ENCODE peak calls at places on chromosomes 2 and 18, in six cellular contexts. Z is activated naive CD4-positive, alpha-beta T cell; J is fibroblast of the aortic adventitia; W is fibroblast of lung; I is activated T-helper 1 cell treated with anti-CD3 and anti-CD28 coated beads, Interleukin-12 subunit alpha, Interleukin-12 subunit beta, Interleukin-2, Interleukin-4 antibody, amounts not matched to agents 30 ng/mL and 10 ng/mL and 1 ng/mL, durations not matched to agents 14 hours and 24 hours and 36 hours; K is endodermal cell. E is an unnamed sample.

GRCh38 chr2:101900375-101900774 is 91.4 kb upstream of the IL1R2 start:
- DNase-seq in K (no peak), Z (no peak), I (peak), J (no peak), W (no peak), E (no peak)

GRCh38 chr18:34709631-34710429 is at the start of gene DTNA:
- DNase-seq in I (no peak), Z (no peak), W (peak), J (peak), K (no peak), E (no peak)

GRCh38 chr18:63154350-63155152 is 165.0 kb downstream of the BCL2 start:
- DNase-seq in K (no peak), I (no peak), W (no peak), Z (no peak), J (no peak), E (no peak)

GRCh38 chr2:10079931-10080535 is at the start of gene CYS1:
- DNase-seq in K (peak), W (peak), I (no peak), Z (no peak), J (no peak), E (no peak)

GRCh38 chr18:78517328-78517727 is 462.3 kb upstream of the SALL3 start:
- DNase-seq in K (peak), J (no peak), W (no peak), Z (no peak), I (no peak), E (no peak)

GRCh38 chr2:231170058-231170457 is 28.4 kb upstream of the ARMC9 start:
- DNase-seq in K (no peak), J (peak), Z (no peak), I (no peak), W (no peak), E (no peak)

GRCh38 chr18:23684515-23685197 is 4.6 kb upstream of the LAMA3 start:
- DNase-seq in W (peak), K (no peak), I (no peak), Z (no peak), J (peak), E (no peak)

GRCh38 chr18:908631-909621 is 4.3 kb downstream of the ADCYAP1 start:
- DNase-seq in J (peak), Z (no peak), I (no peak), K (peak), W (no peak), E (no peak)

GRCh38 chr18:45540146-45540545 is 75.1 kb upstream of the SLC14A2 start:
- DNase-seq in Z (no peak), I (no peak), W (no peak), K (peak), J (no peak), E (no peak)

GRCh38 chr2:219552382-219553167 is 8.7 kb downstream of the TMEM198 start:
- DNase-seq in J (peak), W (peak), Z (peak), I (peak), K (peak), E (no peak)

GRCh38 chr2:217609952-217610351 is 392.8 kb downstream of the TNS1 start:
- DNase-seq in Z (no peak), I (no peak), K (peak), W (no peak), J (no peak), E (no peak)

GRCh38 chr18:686339-687111 is 25.9 kb downstream of the ENOSF1 start:
- DNase-seq in K (peak), I (no peak), W (peak), J (no peak), Z (no peak), E (no peak)

GRCh38 chr2:45199973-45200372 is 190.7 kb upstream of the SIX2 start:
- DNase-seq in K (no peak), Z (no peak), J (peak), W (peak), I (no peak), E (no peak)

GRCh38 chr18:25921677-25922421 is 168.6 kb downstream of the SS18 start:
- DNase-seq in J (peak), I (peak), W (peak), K (peak), Z (peak), E (no peak)

GRCh38 chr2:155842103-155842502 is 490.4 kb downstream of the NR4A2 start:
- DNase-seq in W (peak), Z (no peak), K (no peak), I (no peak), J (peak), E (no peak)

GRCh38 chr2:186841940-186842339 is 7.0 kb downstream of the ZSWIM2 start:
- DNase-seq in J (peak), I (no peak), K (no peak), Z (no peak), W (peak), E (no peak)

GRCh38 chr2:159902722-159903121 is 104.7 kb upstream of the CD302 start:
- DNase-seq in Z (no peak), J (no peak), I (no peak), W (no peak), K (no peak), E (no peak)

GRCh38 chr2:176285321-176285720 is 16.1 kb downstream of the MTX2 start:
- DNase-seq in W (peak), J (no peak), Z (no peak), I (no peak), K (no peak), E (no peak)

GRCh38 chr18:22300665-22301636 is 116.8 kb downstream of the CTAGE1 start:
- DNase-seq in J (peak), I (no peak), Z (no peak), W (no peak), K (no peak), E (no peak)

GRCh38 chr2:157894694-157895450 is 18.7 kb upstream of the ACVR1 start:
- DNase-seq in Z (no peak), J (peak), W (peak), I (no peak), K (no peak), E (no peak)

GRCh38 chr2:171248205-171248662 is 87.5 kb upstream of the TLK1 start:
- DNase-seq in K (no peak), Z (no peak), I (peak), J (no peak), W (no peak), E (no peak)

GRCh38 chr2:171598713-171599319 is 76.5 kb downstream of the CYBRD1 start:
- DNase-seq in Z (no peak), J (peak), W (peak), K (peak), I (peak), E (no peak)

GRCh38 chr2:42046819-42047487 is 868 bp upstream of the PKDCC start:
- DNase-seq in Z (no peak), W (peak), K (peak), I (no peak), J (peak), E (no peak)

GRCh38 chr18:46531472-46531871 is 125.5 kb downstream of the LOXHD1 start:
- DNase-seq in Z (no peak), W (no peak), I (no peak), J (no peak), K (no peak), E (no peak)

GRCh38 chr18:1094408-1094807 is 189.7 kb downstream of the ADCYAP1 start:
- DNase-seq in K (no peak), Z (no peak), J (peak), W (peak), I (no peak), E (no peak)

GRCh38 chr2:25905126-25905525 is 26.8 kb upstream of the ASXL2 start:
- DNase-seq in J (peak), I (no peak), K (no peak), W (no peak), Z (no peak), E (no peak)

GRCh38 chr2:19901458-19902271 is at the start of gene TTC32:
- DNase-seq in W (peak), K (peak), I (peak), J (peak), Z (peak), E (peak)

GRCh38 chr2:189441709-189442074 is 418 bp downstream of the WDR75 start:
- DNase-seq in I (no peak), J (no peak), W (peak), Z (no peak), K (no peak), E (no peak)

GRCh38 chr2:174792309-174793025 is 28.2 kb upstream of the CHRNA1 start:
- DNase-seq in W (no peak), Z (no peak), J (no peak), I (no peak), K (peak), E (no peak)

GRCh38 chr18:48534364-48534763 is 4.5 kb upstream of the CTIF start:
- DNase-seq in I (no peak), Z (no peak), K (peak), W (peak), J (peak), E (no peak)

GRCh38 chr2:113077921-113078320 is 10.2 kb downstream of the IL1F10 start:
- DNase-seq in K (no peak), J (no peak), I (no peak), Z (no peak), W (peak), E (no peak)

GRCh38 chr2:168396131-168396530 is 59.9 kb upstream of the CERS6 start:
- DNase-seq in J (no peak), K (no peak), W (peak), I (no peak), Z (no peak), E (no peak)

GRCh38 chr2:164328310-164328709 is 293.0 kb downstream of the GRB14 start:
- DNase-seq in W (no peak), J (no peak), Z (no peak), K (no peak), I (no peak), E (no peak)

GRCh38 chr2:9574314-9574713 is 18.7 kb upstream of the ADAM17 start:
- DNase-seq in J (no peak), I (no peak), W (peak), K (no peak), Z (no peak), E (no peak)

GRCh38 chr2:217851191-217852020 is 151.4 kb downstream of the TNS1 start:
- DNase-seq in I (no peak), Z (no peak), J (peak), W (peak), K (no peak), E (no peak)

GRCh38 chr2:96251721-96252292 is 14.0 kb downstream of the TMEM127 start:
- DNase-seq in I (no peak), Z (no peak), K (peak), J (peak), W (peak), E (no peak)

GRCh38 chr18:46915800-46916550 is 1.3 kb downstream of the PIAS2 start:
- DNase-seq in I (no peak), J (peak), W (no peak), Z (no peak), K (no peak), E (no peak)

E was measured in cortex of kidney.